ENCODE peak calls at places on chromosomes 4 and X, in four cellular contexts. One of them, this sample, is unnamed.

GRCh38 chr4:127212269-127212580 is 420.5 kb upstream of the INTU start:
- DNase-seq in AG09319: no peak
- DNase-seq in stomach: no peak
- DNase-seq in Calu3: no peak
- DNase-seq in this sample: no peak

GRCh38 chr4:77126844-77127614 is 30.0 kb upstream of the CCNG2 start:
- DNase-seq in AG09319: no peak
- DNase-seq in stomach: no peak
- DNase-seq in Calu3: no peak
- DNase-seq in this sample: no peak

GRCh38 chr4:16206301-16206700 is 20.0 kb downstream of the TAPT1 start:
- DNase-seq in AG09319: no peak
- DNase-seq in stomach: no peak
- DNase-seq in Calu3: no peak
- DNase-seq in this sample: no peak

GRCh38 chrX:41982966-41983365 is 59.6 kb upstream of the CASK start:
- DNase-seq in AG09319: no peak
- DNase-seq in stomach: no peak
- DNase-seq in Calu3: no peak
- DNase-seq in this sample: no peak

GRCh38 chr4:78336093-78336943 is 215.3 kb upstream of the ANXA3 start:
- DNase-seq in AG09319: no peak
- DNase-seq in stomach: no peak
- DNase-seq in Calu3: no peak
- DNase-seq in this sample: no peak

GRCh38 chrX:55715847-55716246 is 1.7 kb upstream of the RRAGB start:
- DNase-seq in AG09319: no peak
- DNase-seq in stomach: no peak
- DNase-seq in Calu3: no peak
- DNase-seq in this sample: no peak

GRCh38 chr4:89878611-89879010 is 16.0 kb upstream of the MMRN1 start:
- DNase-seq in AG09319: no peak
- DNase-seq in stomach: no peak
- DNase-seq in Calu3: no peak
- DNase-seq in this sample: no peak

GRCh38 chr4:25993564-25994185 is 79.7 kb downstream of the SMIM20 start:
- DNase-seq in AG09319: no peak
- DNase-seq in stomach: no peak
- DNase-seq in Calu3: peak
- DNase-seq in this sample: peak

GRCh38 chrX:48927125-48927524 is 8.3 kb upstream of the PIM2 start:
- DNase-seq in AG09319: no peak
- DNase-seq in stomach: no peak
- DNase-seq in Calu3: no peak
- DNase-seq in this sample: no peak

GRCh38 chr4:78809928-78810835 is 34.0 kb downstream of the BMP2K start:
- DNase-seq in AG09319: no peak
- DNase-seq in stomach: no peak
- DNase-seq in Calu3: no peak
- DNase-seq in this sample: no peak

GRCh38 chr4:110533940-110534339 is 58.0 kb downstream of the ENPEP start:
- DNase-seq in AG09319: peak
- DNase-seq in stomach: no peak
- DNase-seq in Calu3: peak
- DNase-seq in this sample: peak

GRCh38 chrX:110795645-110796510 is at the start of gene CHRDL1:
- DNase-seq in AG09319: no peak
- DNase-seq in stomach: no peak
- DNase-seq in Calu3: peak
- DNase-seq in this sample: no peak

GRCh38 chr4:140213736-140214135 is 59.8 kb upstream of the MAML3 start:
- DNase-seq in AG09319: no peak
- DNase-seq in stomach: no peak
- DNase-seq in Calu3: no peak
- DNase-seq in this sample: peak

GRCh38 chr4:3250438-3250955 is 1.5 kb downstream of the MSANTD1 start:
- DNase-seq in AG09319: no peak
- DNase-seq in stomach: no peak
- DNase-seq in Calu3: no peak
- DNase-seq in this sample: no peak

GRCh38 chr4:40750461-40751258 is 905 bp downstream of the NSUN7 start:
- DNase-seq in AG09319: no peak
- DNase-seq in stomach: no peak
- DNase-seq in Calu3: peak
- DNase-seq in this sample: peak

GRCh38 chr4:118395057-118395679 is 42.4 kb upstream of the PRSS12 start:
- DNase-seq in AG09319: no peak
- DNase-seq in stomach: no peak
- DNase-seq in Calu3: no peak
- DNase-seq in this sample: no peak

GRCh38 chr4:148007303-148007702 is 275.4 kb downstream of the ARHGAP10 start:
- DNase-seq in AG09319: peak
- DNase-seq in stomach: no peak
- DNase-seq in Calu3: no peak
- DNase-seq in this sample: peak

GRCh38 chr4:142085631-142086292 is 449.4 kb downstream of the IL15 start:
- DNase-seq in AG09319: no peak
- DNase-seq in stomach: no peak
- DNase-seq in Calu3: no peak
- DNase-seq in this sample: no peak

GRCh38 chr4:148962539-148963290 is 520.5 kb upstream of the NR3C2 start:
- DNase-seq in AG09319: no peak
- DNase-seq in stomach: no peak
- DNase-seq in Calu3: no peak
- DNase-seq in this sample: peak

GRCh38 chrX:154486052-154486395 is 391 bp downstream of the UBL4A start:
- DNase-seq in AG09319: no peak
- DNase-seq in stomach: peak
- DNase-seq in Calu3: peak
- DNase-seq in this sample: no peak

GRCh38 chr4:114208747-114209146 is 229.3 kb upstream of the ARSJ start:
- DNase-seq in AG09319: peak
- DNase-seq in stomach: no peak
- DNase-seq in Calu3: peak
- DNase-seq in this sample: peak

GRCh38 chr4:38449506-38450174 is 214.4 kb upstream of the KLF3 start:
- DNase-seq in AG09319: no peak
- DNase-seq in stomach: no peak
- DNase-seq in Calu3: peak
- DNase-seq in this sample: no peak

GRCh38 chrX:119682019-119682989 is 10.7 kb downstream of the SEPTIN6 start:
- DNase-seq in AG09319: no peak
- DNase-seq in stomach: no peak
- DNase-seq in Calu3: no peak
- DNase-seq in this sample: no peak

GRCh38 chrX:102995316-102995715 is 58.2 kb downstream of the RAB40AL start:
- DNase-seq in AG09319: no peak
- DNase-seq in stomach: no peak
- DNase-seq in Calu3: no peak
- DNase-seq in this sample: no peak

GRCh38 chr4:10694151-10694825 is 9.7 kb upstream of the CLNK start:
- DNase-seq in AG09319: no peak
- DNase-seq in stomach: no peak
- DNase-seq in Calu3: no peak
- DNase-seq in this sample: peak

GRCh38 chr4:127759893-127760292 is 22.2 kb upstream of the HSPA4L start:
- DNase-seq in AG09319: no peak
- DNase-seq in stomach: no peak
- DNase-seq in Calu3: no peak
- DNase-seq in this sample: peak

GRCh38 chr4:169464080-169464479 is 148.3 kb downstream of the NEK1 start:
- DNase-seq in AG09319: no peak
- DNase-seq in stomach: no peak
- DNase-seq in Calu3: no peak
- DNase-seq in this sample: no peak

GRCh38 chr4:107034982-107035710 is 967 bp downstream of the DKK2 start:
- DNase-seq in AG09319: no peak
- DNase-seq in stomach: no peak
- DNase-seq in Calu3: no peak
- DNase-seq in this sample: no peak

DNA sequence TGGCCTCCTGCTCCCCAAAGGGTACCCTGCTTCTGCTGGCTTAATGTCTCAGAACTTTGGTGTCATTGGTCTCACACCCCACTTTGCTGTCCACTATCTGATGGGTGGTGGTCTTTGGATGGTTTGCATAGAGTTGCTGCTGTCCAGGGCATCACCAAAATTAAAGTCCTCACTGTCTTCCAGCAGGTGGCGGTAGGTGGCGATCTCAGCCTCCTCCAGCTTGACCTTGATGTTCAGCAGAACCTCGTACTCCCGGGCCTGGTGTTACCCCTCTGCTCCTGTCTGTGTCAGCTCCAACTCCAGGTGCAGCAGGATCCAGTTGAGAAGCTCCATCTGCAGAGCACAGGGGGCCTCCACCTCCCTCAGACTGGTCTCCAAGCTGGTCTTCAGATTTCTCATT is 1169.5 kb upstream of the PABPC4L start:
- DNase-seq in AG09319: no peak
- DNase-seq in stomach: no peak
- DNase-seq in Calu3: no peak
- DNase-seq in this sample: no peak
- TF ChIP-seq CTCF in AG09319: no peak
- TF ChIP-seq CTCF in stomach: no peak
- TF ChIP-seq CTCF in Calu3: no peak
- TF ChIP-seq CTCF in this sample: peak

GRCh38 chrX:135295238-135295943 is 13.9 kb upstream of the ETDC start:
- DNase-seq in AG09319: no peak
- DNase-seq in stomach: no peak
- DNase-seq in Calu3: no peak
- DNase-seq in this sample: no peak
- TF ChIP-seq CTCF in AG09319: no peak
- TF ChIP-seq CTCF in stomach: no peak
- TF ChIP-seq CTCF in Calu3: no peak
- TF ChIP-seq CTCF in this sample: no peak

GRCh38 chr4:165379662-165380061 is 854 bp downstream of the CPE start:
- DNase-seq in AG09319: no peak
- DNase-seq in stomach: no peak
- DNase-seq in Calu3: no peak
- DNase-seq in this sample: no peak

GRCh38 chr4:165378398-165378762 is 428 bp upstream of the CPE start:
- DNase-seq in AG09319: no peak
- DNase-seq in stomach: no peak
- DNase-seq in Calu3: no peak
- DNase-seq in this sample: no peak

GRCh38 chr4:165375465-165375864 is 3.3 kb upstream of the CPE start:
- DNase-seq in AG09319: no peak
- DNase-seq in stomach: no peak
- DNase-seq in Calu3: no peak
- DNase-seq in this sample: no peak

GRCh38 chr4:165381821-165382373 is 3.1 kb downstream of the CPE start:
- DNase-seq in AG09319: no peak
- DNase-seq in stomach: no peak
- DNase-seq in Calu3: no peak
- DNase-seq in this sample: no peak

DNA sequence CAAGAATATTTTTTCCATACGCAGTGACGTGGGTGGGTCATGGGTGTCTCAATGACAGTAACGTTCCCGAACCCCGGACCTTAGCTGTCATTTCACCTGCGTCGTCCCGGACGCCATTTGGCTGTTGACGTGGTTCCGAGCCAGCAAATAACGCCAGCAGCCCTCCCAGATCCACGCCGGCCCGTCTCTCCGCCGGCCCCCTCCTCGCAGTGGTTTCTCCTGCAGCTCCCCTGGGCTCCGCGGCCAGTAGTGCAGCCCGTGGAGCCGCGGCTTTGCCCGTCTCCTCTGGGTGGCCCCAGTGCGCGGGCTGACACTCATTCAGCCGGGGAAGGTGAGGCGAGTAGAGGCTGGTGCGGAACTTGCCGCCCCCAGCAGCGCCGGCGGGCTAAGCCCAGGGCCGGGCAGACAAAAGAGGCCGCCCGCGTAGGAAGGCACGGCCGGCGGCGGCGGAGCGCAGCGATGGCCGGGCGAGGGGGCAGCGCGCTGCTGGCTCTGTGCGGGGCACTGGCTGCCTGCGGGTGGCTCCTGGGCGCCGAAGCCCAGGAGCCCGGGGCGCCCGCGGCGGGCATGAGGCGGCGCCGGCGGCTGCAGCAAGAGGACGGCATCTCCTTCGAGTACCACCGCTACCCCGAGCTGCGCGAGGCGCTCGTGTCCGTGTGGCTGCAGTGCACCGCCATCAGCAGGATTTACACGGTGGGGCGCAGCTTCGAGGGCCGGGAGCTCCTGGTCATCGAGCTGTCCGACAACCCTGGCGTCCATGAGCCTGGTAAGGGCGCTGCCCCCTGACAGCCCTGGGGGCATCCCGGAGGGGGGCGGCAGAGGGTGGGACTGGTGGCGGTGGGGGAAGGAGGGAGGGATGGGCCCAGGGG is at the start of gene CPE:
- DNase-seq in AG09319: no peak
- DNase-seq in stomach: peak
- DNase-seq in Calu3: peak
- DNase-seq in this sample: peak
- TF ChIP-seq CTCF in AG09319: peak
- TF ChIP-seq CTCF in stomach: peak
- TF ChIP-seq CTCF in Calu3: peak
- TF ChIP-seq CTCF in this sample: peak

DNA sequence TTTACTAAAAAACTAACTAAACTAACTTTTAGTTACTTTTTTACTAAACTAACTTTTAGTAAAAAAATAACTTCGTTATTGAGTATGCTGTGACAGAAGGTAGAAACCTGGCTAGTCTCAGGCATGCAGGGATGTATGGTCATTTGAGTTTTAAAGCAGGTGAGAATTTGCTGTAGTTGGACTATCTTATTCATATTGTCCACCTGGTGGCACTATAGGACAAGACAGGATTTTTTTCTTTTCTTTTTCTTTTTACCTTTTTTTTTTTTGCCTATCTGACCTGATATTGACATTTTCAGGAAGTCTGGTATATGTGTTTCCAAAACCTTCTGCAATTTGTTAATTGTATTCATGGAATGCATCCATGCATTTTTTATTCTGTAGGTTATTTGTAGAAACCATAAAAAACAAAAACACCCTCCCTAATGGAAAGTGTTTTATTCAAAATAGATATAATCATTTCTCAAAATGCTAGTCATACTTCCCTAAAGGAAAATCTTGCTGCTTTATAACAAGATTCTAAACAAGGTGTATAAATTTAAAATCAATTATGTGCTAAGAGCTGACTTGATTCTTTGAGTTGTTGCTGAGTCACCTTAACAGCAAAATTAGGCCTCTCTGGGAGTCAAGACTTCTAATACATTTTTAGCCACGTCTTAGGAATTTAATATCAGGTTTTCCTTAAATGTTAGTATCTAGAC is 201.2 kb upstream of the GNPDA2 start:
- DNase-seq in AG09319: no peak
- DNase-seq in stomach: no peak
- DNase-seq in Calu3: peak
- DNase-seq in this sample: peak
- TF ChIP-seq CTCF in AG09319: no peak
- TF ChIP-seq CTCF in stomach: no peak
- TF ChIP-seq CTCF in Calu3: peak
- TF ChIP-seq CTCF in this sample: peak

This sample was measured in PC-3.